ENCODE peak calls at places on chromosomes 6 and 20, in eight cellular contexts. C is H1; E is lower leg skin; M is AG04450; Q is CD8-positive, alpha-beta T cell; D is B cell; B is CD4-positive, alpha-beta T cell; U is spleen. S is an unnamed sample.

GRCh38 chr6:112639436-112639835 is 292.3 kb downstream of the RFPL4B start:
- DNase-seq in C (no peak), E (no peak), M (peak; percentile 67), Q (no peak), D (no peak), B (no peak), U (no peak), S (no peak)

GRCh38 chr20:33046412-33046811 is 7.3 kb upstream of the BPIFB3 start:
- DNase-seq in C (no peak), E (no peak), M (no peak), Q (no peak), D (no peak), B (no peak), U (no peak), S (no peak)

GRCh38 chr6:123811378-123811777 is 7.7 kb downstream of the NKAIN2 start:
- DNase-seq in C (no peak), E (no peak), M (no peak), Q (no peak), D (no peak), B (no peak), U (no peak), S (no peak)

GRCh38 chr6:165926378-165926777 is 241.3 kb downstream of the TBXT start:
- DNase-seq in C (no peak), E (no peak), M (no peak), Q (no peak), D (no peak), B (no peak), U (no peak), S (no peak)

GRCh38 chr6:117509021-117509420 is 26.5 kb downstream of the DCBLD1 start:
- DNase-seq in C (no peak), E (no peak), M (no peak), Q (no peak), D (no peak), B (no peak), U (no peak), S (no peak)

GRCh38 chr6:159862103-159862502 is 28.7 kb upstream of the MAS1 start:
- DNase-seq in C (no peak), E (no peak), M (no peak), Q (no peak), D (no peak), B (no peak), U (no peak), S (no peak)

GRCh38 chr20:2798814-2799213 is 1.6 kb downstream of the CPXM1 start:
- DNase-seq in C (no peak), E (peak; percentile 26), M (no peak), Q (no peak), D (no peak), B (no peak), U (no peak), S (no peak)

GRCh38 chr6:10552237-10552810 is 31.2 kb downstream of the GCNT2 start:
- DNase-seq in C (no peak), E (peak; percentile 5), M (no peak), Q (no peak), D (no peak), B (no peak), U (no peak), S (no peak)

GRCh38 chr6:131488780-131489179 is 84.2 kb upstream of the ARG1 start:
- DNase-seq in C (no peak), E (no peak), M (no peak), Q (no peak), D (no peak), B (no peak), U (no peak), S (no peak)

GRCh38 chr6:154448448-154449096 is 61.9 kb downstream of the CNKSR3 start:
- DNase-seq in C (no peak), E (no peak), M (peak; percentile 86), Q (no peak), D (no peak), B (no peak), U (no peak), S (no peak)
- TF ChIP-seq CTCF in C (peak; percentile 20), E (no peak), M (peak; percentile 44), Q (no peak), D (no peak), B (no peak), U (no peak), S (no peak)

GRCh38 chr6:156659317-156660198 is 117.6 kb upstream of the ARID1B start:
- DNase-seq in C (no peak), E (no peak), M (no peak), Q (no peak), D (no peak), B (no peak), U (no peak), S (no peak)
- TF ChIP-seq CTCF in C (no peak), E (no peak), M (peak; percentile 18), Q (no peak), D (no peak), B (no peak), U (no peak), S (no peak)

GRCh38 chr20:50285376-50286173 is 94.9 kb downstream of the CEBPB start:
- DNase-seq in C (no peak), E (peak; percentile 91), M (no peak), Q (no peak), D (peak; percentile 50), B (no peak), U (no peak), S (no peak)
- TF ChIP-seq CTCF in C (no peak), E (no peak), M (no peak), Q (no peak), D (no peak), B (no peak), U (no peak), S (no peak)

DNA sequence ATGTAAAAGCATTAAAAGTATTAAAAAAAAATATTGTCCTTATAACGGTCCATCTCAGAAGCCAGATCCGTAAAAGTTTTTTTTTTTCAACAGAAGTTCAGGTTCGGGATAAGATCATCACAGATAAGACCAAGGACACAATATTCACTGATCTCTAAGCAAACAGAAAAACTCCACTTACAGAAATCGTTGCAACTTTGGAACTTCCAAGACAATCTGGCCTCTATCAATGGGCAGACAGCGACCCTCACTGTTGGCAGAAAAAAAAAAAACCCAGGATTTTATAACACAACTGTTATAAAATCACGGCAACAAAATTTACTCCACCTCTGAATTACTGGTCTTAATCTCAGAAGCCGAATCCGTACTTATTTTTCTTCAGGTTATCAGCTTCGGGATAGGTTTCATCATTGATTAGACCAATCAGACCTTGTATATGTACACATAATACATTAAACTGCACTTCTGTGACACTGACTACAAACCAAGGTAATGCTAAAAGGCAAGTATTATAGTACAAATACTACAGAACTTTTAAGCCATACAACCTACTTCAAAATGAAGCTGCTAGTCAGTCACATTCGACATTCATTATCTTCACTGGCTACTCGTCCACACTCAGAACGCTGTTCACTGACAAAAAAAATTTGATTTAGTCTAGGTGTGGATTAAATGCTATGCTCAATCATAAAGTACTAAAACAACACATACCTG is 34.7 kb upstream of the SYNCRIP start:
- DNase-seq in C (no peak), E (no peak), M (no peak), Q (no peak), D (no peak), B (no peak), U (no peak), S (no peak)
- TF ChIP-seq CTCF in C (no peak), E (no peak), M (peak; percentile 22), Q (no peak), D (no peak), B (peak; percentile 39), U (peak; percentile 16), S (no peak)

GRCh38 chr6:14440891-14441358 is 323.4 kb downstream of the CD83 start:
- DNase-seq in C (no peak), E (no peak), M (no peak), Q (no peak), D (no peak), B (no peak), U (no peak), S (no peak)
- TF ChIP-seq CTCF in C (no peak), E (no peak), M (no peak), Q (no peak), D (no peak), B (no peak), U (no peak), S (no peak)

GRCh38 chr20:20407891-20408805 is 40.2 kb downstream of the INSM1 start:
- DNase-seq in C (no peak), E (peak; percentile 0), M (no peak), Q (no peak), D (no peak), B (no peak), U (no peak), S (no peak)
- TF ChIP-seq CTCF in C (peak; percentile 50), E (no peak), M (peak; percentile 46), Q (no peak), D (no peak), B (no peak), U (no peak), S (no peak)

GRCh38 chr20:56817780-56818675 is 188.9 kb downstream of the TFAP2C start:
- DNase-seq in C (no peak), E (no peak), M (no peak), Q (no peak), D (no peak), B (no peak), U (no peak), S (no peak)
- TF ChIP-seq CTCF in C (peak; percentile 31), E (no peak), M (no peak), Q (no peak), D (no peak), B (no peak), U (no peak), S (no peak)

DNA sequence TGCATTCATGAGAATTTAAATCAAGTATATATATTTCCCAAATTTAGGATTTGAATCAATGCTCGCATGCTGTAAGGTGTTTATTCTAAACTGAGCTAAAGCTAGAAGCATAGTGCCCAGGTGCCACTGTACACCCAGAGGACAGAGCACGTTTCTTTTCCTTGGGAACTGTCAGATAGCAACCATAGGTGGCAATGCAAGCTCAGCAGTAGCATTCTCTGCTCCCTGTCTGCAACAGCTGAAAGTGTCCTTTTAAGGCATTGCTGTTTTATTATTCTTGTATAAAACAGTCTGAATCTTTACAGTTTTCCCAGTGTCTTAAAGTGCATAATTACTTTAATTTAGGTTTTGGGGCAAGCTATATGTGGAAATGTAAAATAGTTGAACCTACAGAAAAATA is 443.4 kb upstream of the MMS22L start:
- DNase-seq in C (no peak), E (no peak), M (no peak), Q (no peak), D (no peak), B (no peak), U (no peak), S (no peak)
- TF ChIP-seq CTCF in C (peak; percentile 75), E (no peak), M (no peak), Q (no peak), D (no peak), B (no peak), U (no peak), S (no peak)

DNA sequence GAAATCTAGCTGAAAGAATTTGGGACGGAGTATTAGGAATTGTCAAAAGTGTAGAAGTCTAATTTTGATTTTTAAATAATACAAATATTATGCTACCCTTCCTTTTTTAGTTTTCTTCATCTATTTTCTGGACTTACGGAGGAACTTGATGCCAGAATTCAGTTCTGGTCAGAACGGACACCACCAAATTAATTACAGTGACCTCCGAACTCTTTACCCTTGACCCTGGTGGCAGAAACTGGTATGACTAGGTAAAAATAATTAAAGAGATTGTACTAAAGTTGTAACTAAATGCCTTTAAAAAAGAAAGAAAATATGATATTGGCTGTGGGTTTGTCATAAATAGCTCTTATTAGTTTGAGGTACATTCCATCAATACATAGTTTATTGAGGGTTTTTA is 751.1 kb upstream of the MAP3K7 start:
- DNase-seq in C (no peak), E (no peak), M (no peak), Q (no peak), D (no peak), B (no peak), U (no peak), S (no peak)
- TF ChIP-seq CTCF in C (peak; percentile 33), E (no peak), M (peak; percentile 41), Q (no peak), D (peak; percentile 9), B (no peak), U (no peak), S (no peak)

S was measured in omental fat pad.